ENCODE peak calls at places on chromosome 6, in nine cellular contexts. V is endodermal cell; X is cardiac muscle cell; W is pancreas; I is CD8-positive, alpha-beta T cell; Y is transverse colon; M is IMR-90; C is mucosa of descending colon; H is heart left ventricle. B is an unnamed sample. For H3K4me1 and H3K36me3, the result is how much of the 10 kb centered on the place peaks cover.

GRCh38 chr6:4134841-4135664 is at the start of gene ECI2:
- DNase-seq in V (no peak), X (no peak), W (peak), I (peak), Y (peak), M (peak), C (no peak), H (peak), B (peak)

GRCh38 chr6:85404497-85405174 is 45.2 kb upstream of the NT5E start:
- DNase-seq in V (no peak), X (no peak), W (peak), I (no peak), Y (peak), M (peak), C (peak), H (no peak), B (no peak)

GRCh38 chr6:157527471-157527907 is 146.5 kb downstream of the ZDHHC14 start:
- DNase-seq in V (no peak), X (no peak), W (no peak), I (no peak), Y (no peak), M (peak), C (no peak), H (no peak), B (no peak)

GRCh38 chr6:143689852-143690251 is 12.1 kb downstream of the PHACTR2 start:
- DNase-seq in V (no peak), X (no peak), W (no peak), I (no peak), Y (no peak), M (no peak), C (no peak), H (no peak), B (no peak)

GRCh38 chr6:43668151-43669028 is 19.2 kb downstream of the MRPS18A start:
- DNase-seq in V (peak), X (peak), W (peak), I (peak), Y (peak), M (peak), C (peak), H (peak), B (peak)

GRCh38 chr6:24924956-24925355 is 10.8 kb downstream of the RIPOR2 start:
- DNase-seq in V (no peak), X (no peak), W (no peak), I (peak), Y (no peak), M (no peak), C (no peak), H (no peak), B (no peak)

GRCh38 chr6:156423829-156424228 is 353.3 kb upstream of the ARID1B start:
- DNase-seq in V (no peak), X (no peak), W (no peak), I (no peak), Y (no peak), M (no peak), C (no peak), H (no peak), B (no peak)

GRCh38 chr6:43608310-43608763 is 20.7 kb downstream of the GTPBP2 start:
- DNase-seq in V (peak), X (peak), W (peak), I (peak), Y (peak), M (peak), C (no peak), H (peak), B (peak)

GRCh38 chr6:145813285-145814034 is 1.1 kb downstream of the FBXO30 start:
- DNase-seq in V (no peak), X (peak), W (no peak), I (no peak), Y (no peak), M (peak), C (no peak), H (no peak), B (no peak)

GRCh38 chr6:147166360-147166944 is 37.8 kb upstream of the STXBP5 start:
- DNase-seq in V (no peak), X (no peak), W (no peak), I (no peak), Y (no peak), M (peak), C (no peak), H (no peak), B (no peak)

GRCh38 chr6:147106759-147107401 is 97.3 kb upstream of the STXBP5 start:
- DNase-seq in V (no peak), X (no peak), W (no peak), I (no peak), Y (no peak), M (peak), C (no peak), H (no peak), B (no peak)

GRCh38 chr6:71489736-71490135 is 201.1 kb downstream of the OGFRL1 start:
- DNase-seq in V (peak), X (no peak), W (no peak), I (no peak), Y (no peak), M (peak), C (no peak), H (no peak), B (no peak)

GRCh38 chr6:166904101-166904746 is 52.1 kb downstream of the RNASET2 start:
- DNase-seq in V (peak), X (peak), W (no peak), I (no peak), Y (no peak), M (peak), C (no peak), H (no peak), B (no peak)

GRCh38 chr6:128519931-128520435 is 416 bp downstream of the PTPRK start:
- DNase-seq in V (peak), X (no peak), W (no peak), I (peak), Y (peak), M (no peak), C (peak), H (no peak), B (peak)

GRCh38 chr6:164258421-164258820 is 843.9 kb downstream of the QKI start:
- DNase-seq in V (no peak), X (no peak), W (no peak), I (no peak), Y (no peak), M (no peak), C (no peak), H (no peak), B (no peak)

GRCh38 chr6:70110128-70111022 is 192.5 kb downstream of the COL9A1 start:
- DNase-seq in V (no peak), X (no peak), W (no peak), I (no peak), Y (no peak), M (peak), C (no peak), H (no peak), B (no peak)

GRCh38 chr6:44569931-44570385 is 182.5 kb downstream of the CDC5L start:
- DNase-seq in V (peak), X (no peak), W (no peak), I (no peak), Y (peak), M (peak), C (no peak), H (peak), B (no peak)

GRCh38 chr6:4943716-4944115 is 60.1 kb downstream of the RPP40 start:
- DNase-seq in V (no peak), X (no peak), W (no peak), I (no peak), Y (no peak), M (peak), C (no peak), H (no peak), B (no peak)

GRCh38 chr6:155196891-155197290 is 66.9 kb upstream of the CLDN20 start:
- DNase-seq in V (no peak), X (no peak), W (no peak), I (no peak), Y (no peak), M (no peak), C (no peak), H (no peak), B (no peak)

GRCh38 chr6:168157272-168158007 is 78.4 kb upstream of the FRMD1 start:
- DNase-seq in V (peak), X (no peak), W (no peak), I (no peak), Y (no peak), M (peak), C (no peak), H (peak), B (no peak)

GRCh38 chr6:72446427-72446826 is 175.4 kb upstream of the KCNQ5 start:
- DNase-seq in V (no peak), X (peak), W (no peak), I (no peak), Y (no peak), M (peak), C (no peak), H (no peak), B (no peak)

GRCh38 chr6:54879188-54879985 is 32.8 kb downstream of the FAM83B start:
- DNase-seq in V (no peak), X (no peak), W (no peak), I (no peak), Y (no peak), M (no peak), C (no peak), H (no peak), B (no peak)

GRCh38 chr6:44339763-44340625 is 2.5 kb upstream of the SPATS1 start:
- DNase-seq in V (no peak), X (no peak), W (peak), I (no peak), Y (no peak), M (peak), C (no peak), H (no peak), B (no peak)

GRCh38 chr6:13932785-13933184 is 8.0 kb downstream of the RNF182 start:
- DNase-seq in V (no peak), X (no peak), W (no peak), I (no peak), Y (no peak), M (no peak), C (no peak), H (no peak), B (no peak)

GRCh38 chr6:132483779-132484679 is 28.9 kb downstream of the STX7 start:
- DNase-seq in V (peak), X (peak), W (no peak), I (peak), Y (peak), M (peak), C (no peak), H (peak), B (no peak)

GRCh38 chr6:63674635-63675034 is 39.0 kb downstream of the PHF3 start:
- DNase-seq in V (no peak), X (no peak), W (no peak), I (no peak), Y (no peak), M (no peak), C (no peak), H (no peak), B (no peak)
- H3K4me1 ChIP-seq in V (under half), X (under half), W (under half), I (under half), Y (half or more), M (under half), C (under half), H (under half), B (under half)

GRCh38 chr6:135497412-135498177 is at the start of gene AHI1:
- DNase-seq in V (peak), X (peak), W (peak), I (peak), Y (peak), M (peak), C (peak), H (peak), B (peak)
- TF ChIP-seq CTCF in V (peak), X (peak), W (no peak), I (no peak), Y (peak), M (no peak), C (peak), H (peak), B (no peak)

DNA sequence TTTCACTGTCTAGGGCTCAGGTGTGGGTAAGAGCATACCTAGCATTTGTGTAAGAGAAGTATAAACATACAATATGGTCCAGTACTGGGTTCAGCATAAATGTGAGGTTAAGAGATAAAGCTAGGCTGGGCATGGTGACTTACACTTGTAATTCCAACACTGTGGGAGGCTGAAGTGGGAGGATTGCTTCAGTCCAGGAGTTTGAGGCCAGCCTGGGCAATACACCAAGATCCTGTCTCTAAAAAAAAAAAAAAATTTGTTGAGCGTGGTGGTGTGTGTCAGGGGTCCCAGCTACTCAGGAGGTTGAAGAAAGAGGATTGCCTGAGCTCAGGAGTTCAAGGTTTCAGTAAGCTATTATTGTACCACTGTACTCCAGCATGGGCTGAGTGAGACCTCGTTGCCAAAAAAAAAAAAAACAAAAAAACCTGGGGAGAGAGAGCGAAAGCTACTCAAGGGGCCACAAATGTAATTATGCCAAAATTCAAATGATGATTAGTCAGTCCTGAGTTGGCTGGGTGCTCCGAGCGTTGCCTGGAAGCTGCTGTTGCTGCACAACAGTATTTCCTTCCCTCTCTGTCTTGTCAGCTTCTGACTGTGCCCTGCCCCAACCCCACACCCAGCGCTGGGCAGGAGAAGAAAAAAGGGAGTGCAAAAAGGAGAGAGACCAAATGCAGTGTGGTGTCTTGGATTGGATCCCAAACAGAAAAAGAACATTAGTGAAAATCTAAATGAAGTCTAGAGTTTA is 24.0 kb downstream of the CMTR1 start:
- DNase-seq in V (no peak), X (no peak), W (no peak), I (no peak), Y (no peak), M (peak), C (no peak), H (no peak), B (no peak)
- H3K36me3 ChIP-seq in V (half or more), X (under half), W (under half), I (half or more), Y (under half), M (under half), C (under half), H (half or more), B (under half)

DNA sequence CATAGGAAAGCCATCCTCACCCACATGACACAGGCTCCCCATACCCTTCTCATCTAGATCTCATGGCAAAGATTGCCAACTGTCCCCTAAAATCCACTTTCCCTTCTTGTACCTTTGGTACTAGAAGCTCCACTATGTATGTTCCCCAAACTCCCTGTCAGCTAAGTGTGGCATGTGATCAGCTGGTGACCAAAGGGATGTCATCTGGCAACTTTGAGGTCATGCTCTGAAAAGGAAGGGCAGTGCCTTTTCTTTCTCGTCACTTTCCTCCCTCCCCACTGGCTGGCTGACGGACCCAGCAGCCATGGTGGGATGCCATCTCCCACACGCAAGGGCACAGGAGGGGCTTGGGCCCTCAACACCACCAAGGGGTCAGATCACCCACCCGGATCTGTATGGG is 23.8 kb upstream of the TAF8 start:
- DNase-seq in V (no peak), X (no peak), W (no peak), I (no peak), Y (no peak), M (no peak), C (no peak), H (no peak), B (no peak)
- H3K4me1 ChIP-seq in V (under half), X (under half), W (under half), I (half or more), Y (under half), M (under half), C (under half), H (under half), B (under half)

GRCh38 chr6:134999107-134999506 is 49.2 kb upstream of the ALDH8A1 start:
- DNase-seq in V (no peak), X (no peak), W (no peak), I (no peak), Y (no peak), M (no peak), C (no peak), H (no peak), B (no peak)
- TF ChIP-seq CTCF in V (no peak), X (no peak), W (no peak), I (no peak), Y (no peak), M (no peak), C (no peak), H (no peak), B (no peak)

DNA sequence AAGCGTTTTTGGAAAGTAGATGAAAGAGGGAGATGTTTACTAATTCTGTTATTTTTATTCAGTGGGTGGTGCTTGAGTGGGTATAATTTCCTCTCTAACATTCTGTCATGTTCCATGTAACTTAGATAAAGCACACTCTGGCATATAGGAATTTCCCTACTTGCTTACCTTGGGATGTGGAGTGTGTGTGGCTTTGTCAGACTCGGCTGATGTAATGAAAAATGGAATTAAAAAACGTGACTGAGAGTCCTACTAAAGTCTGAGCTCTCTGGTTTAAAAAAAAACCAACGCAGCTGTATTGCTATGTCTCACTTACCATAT is 98.3 kb downstream of the JARID2 start:
- DNase-seq in V (no peak), X (peak), W (no peak), I (no peak), Y (no peak), M (no peak), C (no peak), H (no peak), B (no peak)
- H3K36me3 ChIP-seq in V (under half), X (under half), W (under half), I (under half), Y (under half), M (under half), C (under half), H (under half), B (under half)